ENCODE peak calls at places on chromosomes 2 and 18, in seven cellular contexts. T is K562; E is H9; F is uterus; P is CD4-positive, alpha-beta T cell; Y is CD8-positive, alpha-beta T cell; Q is Panc1. W is an unnamed sample.
A peak's percentile ranks its signal among the peaks of the same experiment; 100 is the strongest.

GRCh38 chr2:43824512-43824911 is 14.1 kb downstream of the ABCG5 start:
- DNase-seq in Y (no peak), T (no peak), E (no peak), Q (no peak), P (no peak), F (no peak), W (no peak)

GRCh38 chr2:237614151-237614720 is 13.2 kb upstream of the LRRFIP1 start:
- DNase-seq in Y (no peak), Q (no peak), T (no peak), P (no peak), E (peak; percentile 88), F (no peak), W (no peak)

GRCh38 chr18:8912348-8913057 is 190.0 kb upstream of the NDUFV2 start:
- DNase-seq in F (no peak), T (peak; percentile 81), E (peak; percentile 55), Y (no peak), Q (no peak), P (no peak), W (no peak)

GRCh38 chr2:159455330-159455918 is 160.9 kb downstream of the BAZ2B start:
- DNase-seq in E (no peak), T (peak; percentile 13), Q (no peak), F (no peak), Y (no peak), P (no peak), W (no peak)

GRCh38 chr2:85540131-85540587 is 1.2 kb downstream of the MAT2A start:
- DNase-seq in F (no peak), Q (no peak), T (no peak), E (no peak), P (no peak), Y (no peak), W (no peak)

GRCh38 chr2:14047491-14047890 is 585.0 kb upstream of the LRATD1 start:
- DNase-seq in Y (no peak), T (no peak), P (no peak), F (no peak), E (no peak), Q (no peak), W (no peak)

GRCh38 chr18:8177330-8178016 is 431.8 kb upstream of the RAB12 start:
- DNase-seq in F (no peak), Y (no peak), T (no peak), Q (no peak), E (peak; percentile 33), P (no peak), W (no peak)

GRCh38 chr18:27661320-27662049 is 476.4 kb upstream of the CHST9 start:
- DNase-seq in Q (no peak), E (no peak), Y (no peak), F (no peak), P (no peak), T (no peak), W (no peak)

GRCh38 chr2:57882895-57883515 is 163.6 kb upstream of the VRK2 start:
- DNase-seq in T (no peak), P (no peak), F (no peak), Y (no peak), E (no peak), Q (peak; percentile 53), W (no peak)

GRCh38 chr2:114922076-114922475 is 479.6 kb downstream of the DPP10 start:
- DNase-seq in E (no peak), Q (no peak), Y (no peak), P (no peak), F (no peak), T (no peak), W (no peak)

DNA sequence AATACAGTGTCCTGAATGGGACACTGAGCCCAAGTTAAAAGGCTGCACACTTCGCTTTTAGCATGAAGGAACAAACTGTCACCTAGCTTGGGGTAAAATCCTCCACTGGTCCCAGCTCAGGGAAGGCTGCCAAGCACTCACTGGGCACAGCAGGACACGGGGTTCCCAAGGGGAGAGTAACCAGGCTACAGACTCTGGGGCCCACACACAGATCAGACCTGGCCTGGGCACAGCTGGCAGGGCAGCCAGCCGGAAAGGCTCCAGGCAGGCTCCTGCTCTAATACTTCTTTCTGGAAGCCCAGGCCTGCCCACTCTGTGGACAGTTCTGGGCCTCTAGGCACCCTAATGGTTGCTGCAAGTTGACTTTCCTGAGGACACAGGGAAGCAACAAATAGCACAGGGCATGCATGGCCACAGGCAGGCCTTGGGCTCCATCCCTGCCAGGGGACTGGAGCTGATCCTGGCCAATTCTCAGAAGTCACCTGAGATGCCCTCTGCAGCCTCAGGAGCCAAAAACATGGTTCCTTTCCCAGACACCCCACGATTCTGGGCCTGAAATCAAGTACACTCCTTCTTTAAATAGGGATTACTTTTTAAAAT is 18.7 kb upstream of the SULT1C3 start:
- DNase-seq in Y (no peak), F (no peak), T (no peak), E (no peak), Q (no peak), P (no peak), W (no peak)
- H3K27ac ChIP-seq in Y (no peak overlapping the region), F (no peak overlapping the region), T (no peak overlapping the region), E (no peak overlapping the region), Q (no peak overlapping the region), P (no peak overlapping the region), W (no peak overlapping the region)

GRCh38 chr18:13550446-13551304 is 175.7 kb downstream of the FAM210A start:
- DNase-seq in Q (no peak), F (no peak), T (no peak), P (no peak), E (no peak), Y (no peak), W (no peak)
- H3K27ac ChIP-seq in Q (no peak overlapping the region), F (peak overlapping the region; percentile 73), T (no peak overlapping the region), P (no peak overlapping the region), E (no peak overlapping the region), Y (no peak overlapping the region), W (no peak overlapping the region)

GRCh38 chr2:65507102-65508069 is 75.0 kb upstream of the SPRED2 start:
- DNase-seq in F (no peak), P (no peak), E (no peak), T (no peak), Q (no peak), Y (no peak), W (no peak)
- H3K27ac ChIP-seq in F (no peak overlapping the region), P (no peak overlapping the region), E (no peak overlapping the region), T (no peak overlapping the region), Q (no peak overlapping the region), Y (no peak overlapping the region), W (no peak overlapping the region)

GRCh38 chr2:75765798-75766197 is 55.1 kb upstream of the GCFC2 start:
- DNase-seq in F (no peak), P (no peak), Q (no peak), Y (no peak), T (no peak), E (no peak), W (no peak)
- H3K27ac ChIP-seq in F (no peak overlapping the region), P (no peak overlapping the region), Q (no peak overlapping the region), Y (no peak overlapping the region), T (no peak overlapping the region), E (no peak overlapping the region), W (no peak overlapping the region)

GRCh38 chr2:39144411-39144810 is 23.6 kb upstream of the SOS1 start:
- DNase-seq in Y (no peak), Q (no peak), P (no peak), E (no peak), F (no peak), T (no peak), W (no peak)
- H3K27ac ChIP-seq in Y (no peak overlapping the region), Q (no peak overlapping the region), P (no peak overlapping the region), E (no peak overlapping the region), F (no peak overlapping the region), T (no peak overlapping the region), W (no peak overlapping the region)

DNA sequence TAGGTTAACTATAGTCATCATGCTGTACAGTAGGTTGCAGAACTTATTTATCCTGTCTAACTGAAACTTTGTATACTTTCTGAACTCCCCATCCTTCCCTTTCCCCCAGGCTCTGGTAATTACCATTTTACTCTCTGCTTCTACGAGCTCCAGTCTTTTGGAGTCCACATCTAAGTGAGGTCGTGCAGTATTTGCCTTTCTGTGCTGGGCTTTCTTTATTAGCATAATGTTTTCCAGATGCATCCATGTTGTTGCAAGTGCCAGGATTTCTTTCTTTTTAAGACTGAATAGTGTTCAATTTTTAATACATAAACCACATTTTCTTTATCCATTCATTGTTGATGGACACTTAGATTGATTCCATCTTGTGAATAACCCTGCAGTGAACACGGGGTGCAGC is 464.1 kb downstream of the TGIF1 start:
- DNase-seq in E (no peak), Q (no peak), T (no peak), F (no peak), P (no peak), Y (no peak), W (no peak)
- H3K27ac ChIP-seq in E (no peak overlapping the region), Q (no peak overlapping the region), T (no peak overlapping the region), F (no peak overlapping the region), P (no peak overlapping the region), Y (no peak overlapping the region), W (no peak overlapping the region)

GRCh38 chr2:136572335-136572734 is 193.0 kb upstream of the THSD7B start:
- DNase-seq in Y (no peak), F (no peak), P (no peak), E (no peak), T (no peak), Q (no peak), W (no peak)
- H3K27ac ChIP-seq in Y (no peak overlapping the region), F (no peak overlapping the region), P (no peak overlapping the region), E (no peak overlapping the region), T (no peak overlapping the region), Q (no peak overlapping the region), W (no peak overlapping the region)

DNA sequence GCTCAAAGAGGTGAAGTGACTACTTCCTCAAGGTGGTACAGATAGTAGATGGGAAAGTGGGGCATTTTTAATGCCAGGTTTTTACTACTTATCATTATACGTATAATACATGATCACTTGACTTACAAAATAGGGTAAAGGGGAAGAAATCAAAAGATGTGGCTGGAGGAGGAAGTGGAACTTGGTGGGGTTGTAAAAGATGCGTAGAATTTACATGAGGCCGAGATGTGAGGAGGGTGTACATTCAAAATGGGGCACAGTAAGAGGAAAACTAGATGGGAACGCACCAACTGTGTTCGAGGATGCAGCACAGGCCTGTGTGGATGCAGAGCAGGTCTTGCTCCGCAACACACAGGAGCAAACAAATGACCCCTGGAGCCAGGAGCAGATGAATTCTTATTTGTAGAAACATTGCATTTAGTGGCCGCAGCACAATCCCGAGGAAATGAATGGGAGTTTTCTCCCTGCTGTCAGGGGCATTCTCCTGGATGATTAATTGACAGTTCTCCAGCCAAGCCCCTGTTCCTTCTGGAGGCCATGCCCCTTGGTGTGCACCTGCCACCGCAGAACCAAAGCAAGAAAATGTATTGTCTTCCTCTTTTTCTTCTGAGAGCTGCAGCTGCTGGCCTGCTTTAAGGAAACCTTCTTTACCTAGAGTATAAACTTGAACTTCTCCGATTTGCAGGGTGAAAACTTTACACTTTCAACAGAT is 403.2 kb downstream of the TXNL1 start:
- DNase-seq in T (no peak), Q (no peak), Y (no peak), P (no peak), E (no peak), F (no peak), W (no peak)
- H3K27ac ChIP-seq in T (no peak overlapping the region), Q (no peak overlapping the region), Y (no peak overlapping the region), P (no peak overlapping the region), E (no peak overlapping the region), F (no peak overlapping the region), W (no peak overlapping the region)